ENCODE peak calls at places on chromosomes 6 and 20, in five cellular contexts. P is heart right ventricle, N is SJSA1, Y is hepatocyte, V is astrocyte. X is an unnamed sample.

GRCh38 chr6:36517408-36517807 is 29.9 kb downstream of the STK38 start:
- DNase-seq in P (no peak), N (no peak), Y (no peak), V (no peak), X (no peak)

GRCh38 chr6:127435717-127436220 is 23.4 kb downstream of the KIAA0408 start:
- DNase-seq in P (no peak), N (no peak), Y (no peak), V (no peak), X (no peak)

GRCh38 chr6:27582928-27583725 is 110.2 kb upstream of the ZNF184 start:
- DNase-seq in P (no peak), N (peak; percentile 53), Y (peak; percentile 48), V (peak; percentile 46), X (no peak)

GRCh38 chr6:20626165-20626564 is 91.9 kb downstream of the CDKAL1 start:
- DNase-seq in P (no peak), N (no peak), Y (no peak), V (no peak), X (no peak)

GRCh38 chr20:45489083-45489531 is 19.6 kb downstream of the WFDC2 start:
- DNase-seq in P (no peak), N (no peak), Y (no peak), V (peak; percentile 5), X (no peak)

GRCh38 chr6:37538107-37538506 is 38.4 kb upstream of the CCDC167 start:
- DNase-seq in P (no peak), N (no peak), Y (no peak), V (no peak), X (no peak)

GRCh38 chr20:22576273-22576672 is 8.1 kb downstream of the FOXA2 start:
- DNase-seq in P (no peak), N (no peak), Y (no peak), V (no peak), X (no peak)

GRCh38 chr20:45835230-45836224 is 1.9 kb downstream of the SNX21 start:
- DNase-seq in P (peak; percentile 59), N (no peak), Y (no peak), V (peak; percentile 53), X (no peak)

GRCh38 chr6:104595315-104595820 is 264.4 kb downstream of the HACE1 start:
- DNase-seq in P (no peak), N (no peak), Y (no peak), V (peak; percentile 27), X (no peak)

GRCh38 chr6:33906413-33906812 is 102.6 kb upstream of the MLN start:
- DNase-seq in P (no peak), N (no peak), Y (no peak), V (no peak), X (no peak)

GRCh38 chr20:57215826-57216471 is 50.5 kb downstream of the BMP7 start:
- DNase-seq in P (no peak), N (no peak), Y (no peak), V (no peak), X (no peak)

GRCh38 chr6:151379933-151380847 is 11.2 kb downstream of the ZBTB2 start:
- DNase-seq in P (no peak), N (no peak), Y (no peak), V (no peak), X (no peak)

GRCh38 chr20:62504323-62504722 is 28.5 kb upstream of the GATA5 start:
- DNase-seq in P (no peak), N (no peak), Y (no peak), V (no peak), X (no peak)

GRCh38 chr6:108714012-108714773 is 134.0 kb upstream of the ARMC2 start:
- DNase-seq in P (no peak), N (no peak), Y (no peak), V (peak; percentile 57), X (no peak)

GRCh38 chr6:97068211-97068610 is 143.7 kb downstream of the KLHL32 start:
- DNase-seq in P (no peak), N (no peak), Y (peak; percentile 50), V (peak; percentile 12), X (no peak)

GRCh38 chr6:168513766-168514165 is 72.8 kb downstream of the SMOC2 start:
- DNase-seq in P (no peak), N (no peak), Y (no peak), V (no peak), X (no peak)

GRCh38 chr20:23047738-23048214 is 1.7 kb downstream of the THBD start:
- DNase-seq in P (peak; percentile 47), N (no peak), Y (no peak), V (no peak), X (no peak)

GRCh38 chr20:36344517-36345132 is 38.5 kb downstream of the DLGAP4 start:
- DNase-seq in P (no peak), N (no peak), Y (peak; percentile 85), V (peak; percentile 25), X (no peak)

GRCh38 chr6:121435444-121436069 is at the start of gene GJA1:
- DNase-seq in P (no peak), N (peak; percentile 73), Y (peak; percentile 84), V (peak; percentile 81), X (peak; percentile 65)
- H3K4me1 ChIP-seq in P (peaks cover 28% of the 10 kb centered on the region), N (peaks cover 27% of the 10 kb centered on the region), Y (no peaks in the 10 kb centered on the region), V (no peaks in the 10 kb centered on the region), X (peaks cover 2% of the 10 kb centered on the region)

GRCh38 chr6:3837781-3838180 is 11.4 kb upstream of the FAM50B start:
- DNase-seq in P (no peak), N (no peak), Y (no peak), V (no peak), X (no peak)

GRCh38 chr6:3831741-3832530 is 17.2 kb upstream of the FAM50B start:
- DNase-seq in P (no peak), N (no peak), Y (no peak), V (no peak), X (no peak)

GRCh38 chr6:3838992-3839867 is 9.9 kb upstream of the FAM50B start:
- DNase-seq in P (no peak), N (no peak), Y (no peak), V (no peak), X (no peak)

GRCh38 chr6:3830806-3831205 is 18.4 kb upstream of the FAM50B start:
- DNase-seq in P (no peak), N (no peak), Y (no peak), V (no peak), X (no peak)

GRCh38 chr6:3835055-3835731 is 14.0 kb upstream of the FAM50B start:
- DNase-seq in P (no peak), N (no peak), Y (peak; percentile 81), V (no peak), X (peak; percentile 45)
- H3K27ac ChIP-seq in P (peak overlapping the region; percentile 71), N (no peak overlapping the region), Y (peak overlapping the region; percentile 92), V (no peak overlapping the region), X (no peak overlapping the region)

GRCh38 chr6:157073596-157073995 is 249.7 kb downstream of the TMEM242 start:
- DNase-seq in P (no peak), N (no peak), Y (no peak), V (no peak), X (no peak)

GRCh38 chr6:157075549-157076426 is 247.5 kb downstream of the TMEM242 start:
- DNase-seq in P (no peak), N (no peak), Y (no peak), V (peak; percentile 54), X (no peak)

GRCh38 chr6:157077251-157077650 is 246.1 kb downstream of the TMEM242 start:
- DNase-seq in P (no peak), N (no peak), Y (no peak), V (no peak), X (no peak)

GRCh38 chr6:157076427-157076774 is 246.9 kb downstream of the TMEM242 start:
- DNase-seq in P (no peak), N (no peak), Y (no peak), V (no peak), X (no peak)

GRCh38 chr6:157074969-157075368 is 248.3 kb downstream of the TMEM242 start:
- DNase-seq in P (no peak), N (no peak), Y (no peak), V (no peak), X (no peak)
- H3K4me1 ChIP-seq in P (peaks cover 60% of the 10 kb centered on the region), N (peaks cover 20% of the 10 kb centered on the region), Y (peaks cover 20% of the 10 kb centered on the region), V (peaks cover 13% of the 10 kb centered on the region), X (peaks cover 21% of the 10 kb centered on the region)

GRCh38 chr6:92110390-92110789 is 1309.0 kb downstream of the EPHA7 start:
- DNase-seq in P (no peak), N (no peak), Y (peak; percentile 51), V (peak; percentile 4), X (no peak)

GRCh38 chr6:92109256-92109655 is 1310.1 kb downstream of the EPHA7 start:
- DNase-seq in P (no peak), N (no peak), Y (no peak), V (no peak), X (no peak)

GRCh38 chr6:92114797-92115196 is 1304.6 kb downstream of the EPHA7 start:
- DNase-seq in P (no peak), N (no peak), Y (no peak), V (no peak), X (no peak)

GRCh38 chr6:92114091-92114490 is 1305.3 kb downstream of the EPHA7 start:
- DNase-seq in P (no peak), N (no peak), Y (no peak), V (no peak), X (no peak)
- H3K27ac ChIP-seq in P (no peak overlapping the region), N (no peak overlapping the region), Y (no peak overlapping the region), V (no peak overlapping the region), X (no peak overlapping the region)

DNA sequence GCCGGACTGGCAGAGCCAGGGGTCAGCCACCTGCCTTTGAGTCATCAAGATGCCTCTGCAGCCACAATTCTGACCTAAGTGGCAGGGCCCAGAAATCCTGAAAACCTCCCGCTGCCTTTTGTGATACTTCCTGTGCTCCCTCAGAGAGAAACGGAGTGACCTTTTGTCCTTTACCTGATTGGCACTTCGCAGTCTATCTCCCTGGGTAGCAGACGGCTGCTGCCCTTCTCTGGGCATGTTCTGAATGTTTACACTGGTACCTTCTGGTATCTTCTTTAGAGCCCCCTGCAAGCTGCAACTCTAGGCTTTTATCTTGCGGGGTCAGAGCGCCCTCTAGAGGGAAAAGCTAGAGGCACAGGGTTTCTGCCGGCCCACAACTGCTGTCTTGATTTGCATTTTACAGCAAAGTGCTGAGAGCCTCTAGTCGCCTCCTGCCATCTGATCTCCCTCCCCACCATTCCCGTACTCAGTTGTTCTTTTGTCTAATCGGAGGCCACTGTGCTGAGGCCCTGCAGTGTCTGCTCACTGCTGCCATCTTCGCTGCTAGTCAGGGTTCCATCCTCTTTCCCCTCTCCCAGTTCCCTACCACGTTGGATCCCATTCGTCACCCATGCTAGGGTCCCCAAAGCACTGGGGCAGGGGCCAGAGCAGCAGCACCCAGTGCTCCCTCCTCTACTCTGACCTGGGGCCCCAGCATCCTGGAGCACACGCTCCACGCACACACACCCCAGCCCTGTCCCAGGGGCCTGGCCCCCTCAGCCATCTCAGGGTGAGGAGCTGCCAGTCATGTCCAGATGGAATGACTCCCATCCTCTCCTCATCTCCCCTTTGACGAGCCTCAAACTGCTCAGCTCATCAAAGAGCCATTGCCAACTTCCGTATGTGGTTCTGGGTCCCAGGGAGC is 26.7 kb downstream of the SPATA2 start:
- DNase-seq in P (no peak), N (peak; percentile 71), Y (peak; percentile 72), V (peak; percentile 20), X (no peak)
- H3K4me1 ChIP-seq in P (peaks cover 70% of the 10 kb centered on the region), N (peaks cover 16% of the 10 kb centered on the region), Y (no peaks in the 10 kb centered on the region), V (peaks cover 28% of the 10 kb centered on the region), X (peaks cover 41% of the 10 kb centered on the region)

GRCh38 chr20:63688234-63689045 is 8.0 kb upstream of the TNFRSF6B start:
- DNase-seq in P (no peak), N (no peak), Y (no peak), V (no peak), X (no peak)

GRCh38 chr20:63689046-63690000 is 7.1 kb upstream of the TNFRSF6B start:
- DNase-seq in P (no peak), N (no peak), Y (no peak), V (no peak), X (no peak)

GRCh38 chr20:63686094-63686491 is 10.4 kb upstream of the TNFRSF6B start:
- DNase-seq in P (no peak), N (no peak), Y (no peak), V (no peak), X (no peak)

GRCh38 chr20:63686492-63687321 is 9.7 kb upstream of the TNFRSF6B start:
- DNase-seq in P (peak; percentile 77), N (no peak), Y (peak; percentile 60), V (peak; percentile 80), X (peak; percentile 81)

GRCh38 chr20:63687419-63688233 is 8.8 kb upstream of the TNFRSF6B start:
- DNase-seq in P (no peak), N (no peak), Y (no peak), V (no peak), X (no peak)
- H3K27ac ChIP-seq in P (peak overlapping the region; percentile 96), N (no peak overlapping the region), Y (no peak overlapping the region), V (peak overlapping the region; percentile 74), X (peak overlapping the region; percentile 95)

X was measured in lung.